ENCODE peak calls at places on chromosome 14, in ten cellular contexts. F is EL; G is GM20000; D is astrocyte of the spinal cord; L is heart right ventricle; A is iris pigment epithelial cell; S is glutamatergic neuron; U is GM13977; K is nephron progenitor cell; B is CD8-positive, alpha-beta memory T cell. H is an unnamed sample.

GRCh38 chr14:23209651-23210423 is 26.4 kb upstream of the SLC7A8 start:
- DNase-seq in K (no peak), U (no peak), D (no peak), F (peak), L (no peak), S (no peak), A (peak), G (no peak), B (no peak), H (no peak)

GRCh38 chr14:76537912-76538647 is 162.1 kb downstream of the ESRRB start:
- DNase-seq in S (no peak), F (no peak), U (no peak), A (no peak), B (no peak), L (no peak), K (no peak), G (no peak), D (no peak), H (no peak)

GRCh38 chr14:75125617-75126016 is 1.2 kb downstream of the NEK9 start:
- DNase-seq in K (no peak), U (no peak), A (peak), D (peak), F (peak), S (no peak), L (no peak), B (no peak), G (no peak), H (no peak)

GRCh38 chr14:37142835-37143499 is 29.4 kb downstream of the SLC25A21 start:
- DNase-seq in K (no peak), G (no peak), D (peak), U (no peak), A (peak), S (no peak), F (peak), B (no peak), L (no peak), H (no peak)

GRCh38 chr14:81125536-81125935 is 95.2 kb downstream of the GTF2A1 start:
- DNase-seq in A (no peak), D (no peak), S (no peak), F (no peak), U (no peak), K (no peak), G (no peak), L (no peak), B (no peak), H (no peak)

GRCh38 chr14:22388669-22389625 is 200.1 kb downstream of the DAD1 start:
- DNase-seq in L (no peak), B (no peak), S (no peak), D (peak), U (no peak), G (no peak), K (no peak), F (no peak), A (peak), H (no peak)

GRCh38 chr14:82251434-82251833 is 717.8 kb upstream of the SEL1L start:
- DNase-seq in G (no peak), F (no peak), U (no peak), A (no peak), B (no peak), K (no peak), S (no peak), D (no peak), L (no peak), H (no peak)

GRCh38 chr14:32028599-32028998 is 48.5 kb upstream of the ARHGAP5 start:
- DNase-seq in G (no peak), U (no peak), K (no peak), A (peak), B (no peak), L (no peak), S (no peak), D (peak), F (no peak), H (no peak)

GRCh38 chr14:102775855-102776760 is 1.1 kb upstream of the TRAF3 start:
- DNase-seq in B (no peak), A (peak), F (peak), K (peak), U (peak), G (peak), L (peak), D (peak), S (no peak), H (no peak)

GRCh38 chr14:97120204-97121120 is 323.3 kb downstream of the VRK1 start:
- DNase-seq in L (no peak), F (no peak), A (no peak), U (no peak), D (no peak), G (no peak), S (no peak), B (peak), K (no peak), H (no peak)

GRCh38 chr14:92552066-92552465 is 38.5 kb downstream of the RIN3 start:
- DNase-seq in L (no peak), K (no peak), S (no peak), D (no peak), B (no peak), U (no peak), F (no peak), G (no peak), A (no peak), H (peak)

GRCh38 chr14:32657081-32657480 is 281.6 kb upstream of the NPAS3 start:
- DNase-seq in B (no peak), D (peak), F (peak), G (no peak), L (peak), U (no peak), S (no peak), K (no peak), A (peak), H (no peak)

GRCh38 chr14:51783765-51784164 is 76.6 kb upstream of the GNG2 start:
- DNase-seq in F (peak), L (no peak), B (no peak), S (no peak), U (no peak), A (peak), D (peak), K (no peak), G (no peak), H (no peak)

GRCh38 chr14:104687601-104688504 is 1.6 kb upstream of the INF2 start:
- DNase-seq in G (no peak), B (no peak), F (peak), S (no peak), U (no peak), K (peak), A (peak), L (peak), D (peak), H (peak)

GRCh38 chr14:63777024-63777423 is 49.2 kb upstream of the SGPP1 start:
- DNase-seq in L (no peak), D (peak), F (peak), U (no peak), S (no peak), B (no peak), G (no peak), A (peak), K (no peak), H (no peak)

GRCh38 chr14:26963696-26964095 is 365.9 kb upstream of the NOVA1 start:
- DNase-seq in G (no peak), D (no peak), B (no peak), U (no peak), A (peak), S (no peak), L (no peak), K (no peak), F (no peak), H (no peak)